ENCODE peak calls at places on chromosomes 11 and 22, in nine cellular contexts. P is skeletal muscle cell; V is dorsolateral prefrontal cortex; W is cardiac muscle cell; U is AG10803; C is CD4-positive, CD25-positive, alpha-beta regulatory T cell; J is fibroblast of pulmonary artery; S is foreskin fibroblast; T is heart left ventricle. Z is an unnamed sample.

GRCh38 chr11:17391493-17392355 is 3.3 kb upstream of the KCNJ11 start:
- DNase-seq in P (no peak), V (no peak), W (no peak), U (no peak), C (no peak), J (no peak), S (no peak), T (no peak), Z (no peak)

GRCh38 chr22:30253205-30253852 is 6.8 kb upstream of the LIF start:
- DNase-seq in P (no peak), V (peak; percentile 60), W (peak; percentile 60), U (no peak), C (no peak), J (peak; percentile 70), S (no peak), T (peak; percentile 71), Z (no peak)

GRCh38 chr22:25637672-25638071 is 73.2 kb downstream of the GRK3 start:
- DNase-seq in P (no peak), V (no peak), W (no peak), U (no peak), C (no peak), J (no peak), S (no peak), T (no peak), Z (no peak)

GRCh38 chr11:72223615-72224586 is 666 bp upstream of the INPPL1 start:
- DNase-seq in P (no peak), V (no peak), W (peak; percentile 77), U (peak; percentile 70), C (peak; percentile 36), J (peak; percentile 65), S (peak; percentile 42), T (peak; percentile 86), Z (peak; percentile 76)

GRCh38 chr11:117663826-117664225 is 133.2 kb downstream of the DSCAML1 start:
- DNase-seq in P (no peak), V (no peak), W (no peak), U (no peak), C (no peak), J (no peak), S (peak; percentile 2), T (no peak), Z (no peak)

GRCh38 chr11:82494988-82495432 is 238.7 kb downstream of the FAM181B start:
- DNase-seq in P (no peak), V (no peak), W (no peak), U (no peak), C (no peak), J (no peak), S (no peak), T (no peak), Z (no peak)

GRCh38 chr22:42425337-42425988 is 6.7 kb downstream of the NFAM1 start:
- DNase-seq in P (no peak), V (no peak), W (no peak), U (no peak), C (no peak), J (no peak), S (no peak), T (no peak), Z (no peak)

GRCh38 chr11:71086687-71087258 is 165.6 kb downstream of the SHANK2 start:
- DNase-seq in P (no peak), V (no peak), W (peak; percentile 35), U (peak; percentile 3), C (no peak), J (peak; percentile 11), S (no peak), T (no peak), Z (peak; percentile 43)

GRCh38 chr11:71936825-71937224 is 8.0 kb downstream of the RNF121 start:
- DNase-seq in P (no peak), V (no peak), W (peak; percentile 57), U (peak; percentile 22), C (no peak), J (peak; percentile 69), S (peak; percentile 14), T (no peak), Z (peak; percentile 69)

GRCh38 chr11:10659339-10660216 is 34.0 kb downstream of the IRAG1 start:
- DNase-seq in P (peak; percentile 91), V (no peak), W (peak; percentile 77), U (peak; percentile 97), C (no peak), J (peak; percentile 85), S (peak; percentile 95), T (no peak), Z (peak; percentile 90)

GRCh38 chr22:25062378-25063095 is 110.0 kb downstream of the KIAA1671 start:
- DNase-seq in P (no peak), V (no peak), W (no peak), U (no peak), C (peak; percentile 75), J (no peak), S (no peak), T (no peak), Z (no peak)

GRCh38 chr11:93512073-93512475 is 31.1 kb downstream of the SMCO4 start:
- DNase-seq in P (no peak), V (no peak), W (no peak), U (no peak), C (no peak), J (no peak), S (no peak), T (no peak), Z (no peak)

GRCh38 chr11:102849319-102849718 is 5.9 kb upstream of the MMP3 start:
- DNase-seq in P (peak; percentile 46), V (no peak), W (peak; percentile 11), U (peak; percentile 87), C (no peak), J (peak; percentile 14), S (no peak), T (no peak), Z (peak; percentile 38)

GRCh38 chr11:10920205-10920604 is 62.4 kb upstream of the ZBED5 start:
- DNase-seq in P (peak; percentile 56), V (no peak), W (peak; percentile 85), U (no peak), C (no peak), J (peak; percentile 71), S (no peak), T (no peak), Z (peak; percentile 71)

GRCh38 chr11:71420455-71421241 is 27.5 kb downstream of the DHCR7 start:
- DNase-seq in P (no peak), V (no peak), W (peak; percentile 67), U (peak; percentile 42), C (no peak), J (peak; percentile 60), S (peak; percentile 21), T (no peak), Z (peak; percentile 72)

GRCh38 chr11:12187399-12187798 is 77.0 kb downstream of the MICAL2 start:
- DNase-seq in P (no peak), V (no peak), W (peak; percentile 49), U (no peak), C (no peak), J (no peak), S (no peak), T (no peak), Z (no peak)

GRCh38 chr11:74849525-74850391 is 99.1 kb downstream of the XRRA1 start:
- DNase-seq in P (peak; percentile 73), V (no peak), W (peak; percentile 66), U (peak; percentile 61), C (no peak), J (peak; percentile 50), S (peak; percentile 81), T (no peak), Z (peak; percentile 52)

GRCh38 chr11:60125962-60126585 is 37.6 kb downstream of the MS4A2 start:
- DNase-seq in P (no peak), V (no peak), W (no peak), U (no peak), C (no peak), J (no peak), S (no peak), T (no peak), Z (no peak)

GRCh38 chr11:2807276-2807681 is 78.3 kb downstream of the CDKN1C start:
- DNase-seq in P (no peak), V (peak; percentile 64), W (peak; percentile 67), U (no peak), C (no peak), J (peak; percentile 30), S (no peak), T (peak; percentile 67), Z (peak; percentile 49)

GRCh38 chr11:17631702-17632365 is 84.8 kb downstream of the OTOG start:
- DNase-seq in P (no peak), V (no peak), W (no peak), U (no peak), C (no peak), J (no peak), S (no peak), T (no peak), Z (no peak)

GRCh38 chr22:50314455-50315288 is 7.2 kb upstream of the PLXNB2 start:
- DNase-seq in P (no peak), V (no peak), W (no peak), U (no peak), C (peak; percentile 67), J (no peak), S (no peak), T (peak; percentile 60), Z (no peak)
- H3K4me3 ChIP-seq in P (no peak overlapping the region), V (no peak overlapping the region), W (no peak overlapping the region), U (no peak overlapping the region), C (peak overlapping the region; percentile 32), J (no peak overlapping the region), S (no peak overlapping the region), T (peak overlapping the region; percentile 14), Z (no peak overlapping the region)

GRCh38 chr22:40238425-40239344 is 61.0 kb downstream of the TNRC6B start:
- DNase-seq in P (peak; percentile 41), V (no peak), W (peak; percentile 84), U (peak; percentile 72), C (no peak), J (peak; percentile 88), S (peak; percentile 62), T (no peak), Z (peak; percentile 85)
- H3K4me3 ChIP-seq in P (no peak overlapping the region), V (no peak overlapping the region), W (no peak overlapping the region), U (no peak overlapping the region), C (no peak overlapping the region), J (no peak overlapping the region), S (no peak overlapping the region), T (no peak overlapping the region), Z (no peak overlapping the region)

DNA sequence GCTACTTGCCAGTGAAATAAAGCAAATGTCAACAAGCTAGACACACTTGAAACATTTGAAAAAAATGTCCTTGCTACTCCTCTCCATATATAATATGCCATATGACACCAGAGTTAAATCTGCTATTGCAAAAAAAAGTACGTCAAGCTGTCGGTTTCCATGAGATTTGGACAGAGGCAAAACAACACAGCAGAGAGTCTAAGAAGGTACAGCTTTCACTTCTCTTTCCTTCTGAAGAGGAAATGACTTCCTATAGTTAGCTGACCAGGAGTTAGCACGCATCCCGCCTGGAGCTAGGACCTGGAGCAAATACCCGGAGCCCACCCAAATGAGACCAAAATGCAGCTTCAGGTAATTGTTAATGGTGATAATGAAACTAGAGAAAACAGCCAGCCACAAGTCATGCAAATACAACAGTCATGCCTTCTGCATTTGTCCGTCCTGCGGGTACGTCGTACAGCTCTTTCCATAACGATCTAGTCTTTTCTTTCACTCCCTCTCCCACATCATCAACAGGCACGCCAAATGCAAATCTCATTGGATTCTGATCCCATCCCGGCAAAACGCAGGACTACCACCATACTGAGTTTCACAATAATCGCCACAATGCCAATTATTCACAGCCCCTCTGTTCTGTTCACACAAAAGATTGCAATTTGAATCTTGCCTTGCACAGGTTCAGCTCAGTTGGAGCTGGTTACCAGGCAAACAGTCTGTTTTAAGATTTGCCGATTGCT is 395.0 kb upstream of the CCDC90B start:
- DNase-seq in P (no peak), V (no peak), W (no peak), U (no peak), C (no peak), J (peak; percentile 1), S (no peak), T (no peak), Z (no peak)
- H3K4me3 ChIP-seq in P (peak overlapping the region; percentile 19), V (peak overlapping the region; percentile 58), W (no peak overlapping the region), U (no peak overlapping the region), C (no peak overlapping the region), J (no peak overlapping the region), S (peak overlapping the region; percentile 34), T (no peak overlapping the region), Z (no peak overlapping the region)

GRCh38 chr11:62402226-62402625 is 16.6 kb upstream of the SCGB1A1 start:
- DNase-seq in P (no peak), V (no peak), W (no peak), U (peak; percentile 45), C (peak; percentile 32), J (no peak), S (no peak), T (peak; percentile 70), Z (no peak)
- H3K4me3 ChIP-seq in P (no peak overlapping the region), V (no peak overlapping the region), W (no peak overlapping the region), U (peak overlapping the region; percentile 17), C (peak overlapping the region; percentile 41), J (no peak overlapping the region), S (no peak overlapping the region), T (peak overlapping the region; percentile 10), Z (no peak overlapping the region)

Z was measured in choroid plexus epithelial cell.